ENCODE peak calls at places on chromosomes 5 and 9, in four cellular contexts. One of them, this sample, is unnamed. For H3K4me1, the result is how much of the 10 kb centered on the place peaks cover.

GRCh38 chr9:114369567-114370240 is 18.1 kb downstream of the AKNA start:
- DNase-seq in spleen: no peak
- DNase-seq in ovary: no peak
- DNase-seq in aorta: no peak
- DNase-seq in this sample: no peak

GRCh38 chr5:141822134-141822533 is 56.1 kb downstream of the PCDH1 start:
- DNase-seq in spleen: peak
- DNase-seq in ovary: no peak
- DNase-seq in aorta: peak
- DNase-seq in this sample: no peak

GRCh38 chr9:18890372-18890771 is 142.6 kb downstream of the SAXO1 start:
- DNase-seq in spleen: no peak
- DNase-seq in ovary: no peak
- DNase-seq in aorta: no peak
- DNase-seq in this sample: no peak

GRCh38 chr9:36656842-36657241 is 84.1 kb downstream of the MELK start:
- DNase-seq in spleen: no peak
- DNase-seq in ovary: no peak
- DNase-seq in aorta: no peak
- DNase-seq in this sample: no peak

GRCh38 chr9:113511856-113512761 is 48.6 kb downstream of the RGS3 start:
- DNase-seq in spleen: peak
- DNase-seq in ovary: no peak
- DNase-seq in aorta: no peak
- DNase-seq in this sample: no peak

GRCh38 chr5:88727705-88728313 is 155.2 kb downstream of the MEF2C start:
- DNase-seq in spleen: no peak
- DNase-seq in ovary: no peak
- DNase-seq in aorta: no peak
- DNase-seq in this sample: no peak

GRCh38 chr5:73205309-73205708 is 32.3 kb downstream of the TMEM174 start:
- DNase-seq in spleen: no peak
- DNase-seq in ovary: no peak
- DNase-seq in aorta: no peak
- DNase-seq in this sample: no peak

GRCh38 chr5:140388052-140388451 is 13.6 kb upstream of the ANKHD1 start:
- DNase-seq in spleen: no peak
- DNase-seq in ovary: no peak
- DNase-seq in aorta: no peak
- DNase-seq in this sample: no peak

GRCh38 chr9:76697554-76697953 is 66.7 kb upstream of the PCA3 start:
- DNase-seq in spleen: no peak
- DNase-seq in ovary: no peak
- DNase-seq in aorta: no peak
- DNase-seq in this sample: no peak

GRCh38 chr9:98504883-98505282 is 203.9 kb downstream of the GABBR2 start:
- DNase-seq in spleen: no peak
- DNase-seq in ovary: no peak
- DNase-seq in aorta: no peak
- DNase-seq in this sample: no peak

GRCh38 chr5:160269017-160269416 is 39.7 kb downstream of the FABP6 start:
- DNase-seq in spleen: peak
- DNase-seq in ovary: peak
- DNase-seq in aorta: peak
- DNase-seq in this sample: peak

GRCh38 chr5:8892931-8893330 is 652.9 kb downstream of the SEMA5A start:
- DNase-seq in spleen: no peak
- DNase-seq in ovary: no peak
- DNase-seq in aorta: no peak
- DNase-seq in this sample: no peak

GRCh38 chr9:2916382-2916985 is 72.6 kb upstream of the PUM3 start:
- DNase-seq in spleen: no peak
- DNase-seq in ovary: no peak
- DNase-seq in aorta: no peak
- DNase-seq in this sample: no peak

GRCh38 chr5:78727786-78728761 is 79.5 kb upstream of the LHFPL2 start:
- DNase-seq in spleen: no peak
- DNase-seq in ovary: no peak
- DNase-seq in aorta: no peak
- DNase-seq in this sample: no peak

GRCh38 chr9:35353731-35354365 is 136.1 kb upstream of the RUSC2 start:
- DNase-seq in spleen: no peak
- DNase-seq in ovary: no peak
- DNase-seq in aorta: no peak
- DNase-seq in this sample: no peak

GRCh38 chr9:69455311-69455710 is 130.3 kb downstream of the ENTREP1 start:
- DNase-seq in spleen: no peak
- DNase-seq in ovary: no peak
- DNase-seq in aorta: no peak
- DNase-seq in this sample: no peak

GRCh38 chr5:111748304-111748763 is 8.7 kb downstream of the NREP start:
- DNase-seq in spleen: no peak
- DNase-seq in ovary: no peak
- DNase-seq in aorta: no peak
- DNase-seq in this sample: no peak

GRCh38 chr9:74887041-74887980 is at the start of gene TRPM6:
- DNase-seq in spleen: peak
- DNase-seq in ovary: peak
- DNase-seq in aorta: peak
- DNase-seq in this sample: peak

GRCh38 chr5:154368041-154368800 is 77.6 kb upstream of the SAP30L start:
- DNase-seq in spleen: no peak
- DNase-seq in ovary: no peak
- DNase-seq in aorta: no peak
- DNase-seq in this sample: no peak

GRCh38 chr9:21119093-21119770 is 22.4 kb downstream of the IFNW1 start:
- DNase-seq in spleen: no peak
- DNase-seq in ovary: no peak
- DNase-seq in aorta: peak
- DNase-seq in this sample: no peak

GRCh38 chr5:1441166-1441865 is 3.9 kb downstream of the SLC6A3 start:
- DNase-seq in spleen: no peak
- DNase-seq in ovary: no peak
- DNase-seq in aorta: no peak
- DNase-seq in this sample: peak

GRCh38 chr9:129954868-129955550 is 88.0 kb downstream of the FNBP1 start:
- DNase-seq in spleen: no peak
- DNase-seq in ovary: no peak
- DNase-seq in aorta: no peak
- DNase-seq in this sample: no peak

GRCh38 chr5:65128226-65128625 is 353.5 kb downstream of the ADAMTS6 start:
- DNase-seq in spleen: no peak
- DNase-seq in ovary: no peak
- DNase-seq in aorta: no peak
- DNase-seq in this sample: no peak

GRCh38 chr9:104961701-104962359 is 33.9 kb upstream of the ABCA1 start:
- DNase-seq in spleen: no peak
- DNase-seq in ovary: no peak
- DNase-seq in aorta: no peak
- DNase-seq in this sample: no peak

GRCh38 chr5:147485046-147485445 is 24.8 kb downstream of the DPYSL3 start:
- DNase-seq in spleen: no peak
- DNase-seq in ovary: no peak
- DNase-seq in aorta: no peak
- DNase-seq in this sample: no peak

DNA sequence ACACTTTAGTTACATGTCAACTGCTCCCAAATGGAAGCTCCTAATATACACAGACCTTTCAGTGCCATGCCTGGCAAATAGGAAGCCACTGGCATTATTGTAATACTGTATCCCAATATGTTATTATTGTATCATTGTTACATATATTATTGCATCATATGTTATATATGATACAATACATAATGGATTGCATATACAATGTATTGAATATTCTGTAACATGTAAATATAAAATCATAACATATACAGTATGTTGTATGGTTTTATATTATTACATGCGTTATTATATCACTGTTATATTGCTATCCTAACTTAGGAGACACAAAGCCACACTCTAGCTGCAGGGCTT is 38.5 kb downstream of the RAPGEF1 start:
- DNase-seq in spleen: no peak
- DNase-seq in ovary: no peak
- DNase-seq in aorta: no peak
- DNase-seq in this sample: no peak
- H3K4me1 ChIP-seq in spleen: under half
- H3K4me1 ChIP-seq in ovary: under half
- H3K4me1 ChIP-seq in aorta: under half
- H3K4me1 ChIP-seq in this sample: under half

GRCh38 chr5:54535149-54535844 is 17.7 kb downstream of the SNX18 start:
- DNase-seq in spleen: no peak
- DNase-seq in ovary: no peak
- DNase-seq in aorta: no peak
- DNase-seq in this sample: no peak
- H3K4me1 ChIP-seq in spleen: under half
- H3K4me1 ChIP-seq in ovary: under half
- H3K4me1 ChIP-seq in aorta: under half
- H3K4me1 ChIP-seq in this sample: half or more

DNA sequence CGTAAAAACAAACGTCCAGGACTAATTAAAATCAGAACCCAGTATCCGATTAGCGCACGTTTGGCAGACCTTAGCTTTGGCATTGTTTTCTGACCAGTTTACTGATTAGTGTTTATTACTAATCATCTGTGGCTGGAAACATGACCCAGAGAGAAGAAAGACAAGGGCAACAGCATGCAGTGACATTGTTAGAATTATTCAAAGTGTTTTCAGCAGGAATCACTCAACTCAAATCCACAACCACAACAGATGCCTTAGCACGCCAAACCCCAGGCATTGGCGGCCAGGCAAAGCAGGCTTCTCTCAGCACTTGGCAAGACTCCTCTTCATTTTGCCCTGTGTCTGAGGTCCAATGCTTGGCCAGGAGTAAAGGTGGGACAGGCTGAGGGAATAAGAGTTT is 490.0 kb downstream of the EBF1 start:
- DNase-seq in spleen: no peak
- DNase-seq in ovary: no peak
- DNase-seq in aorta: no peak
- DNase-seq in this sample: no peak
- H3K4me1 ChIP-seq in spleen: under half
- H3K4me1 ChIP-seq in ovary: under half
- H3K4me1 ChIP-seq in aorta: under half
- H3K4me1 ChIP-seq in this sample: under half

GRCh38 chr5:132445930-132446329 is 44.6 kb downstream of the IRF1 start:
- DNase-seq in spleen: no peak
- DNase-seq in ovary: no peak
- DNase-seq in aorta: no peak
- DNase-seq in this sample: no peak
- H3K4me1 ChIP-seq in spleen: under half
- H3K4me1 ChIP-seq in ovary: under half
- H3K4me1 ChIP-seq in aorta: under half
- H3K4me1 ChIP-seq in this sample: half or more

GRCh38 chr5:177309351-177310191 is 2.1 kb downstream of the MXD3 start:
- DNase-seq in spleen: peak
- DNase-seq in ovary: no peak
- DNase-seq in aorta: no peak
- DNase-seq in this sample: peak
- H3K4me1 ChIP-seq in spleen: under half
- H3K4me1 ChIP-seq in ovary: under half
- H3K4me1 ChIP-seq in aorta: under half
- H3K4me1 ChIP-seq in this sample: under half

GRCh38 chr5:178786859-178787499 is 56.5 kb upstream of the ZNF354A start:
- DNase-seq in spleen: no peak
- DNase-seq in ovary: no peak
- DNase-seq in aorta: no peak
- DNase-seq in this sample: no peak

GRCh38 chr5:178785999-178786398 is 55.5 kb upstream of the ZNF354A start:
- DNase-seq in spleen: no peak
- DNase-seq in ovary: no peak
- DNase-seq in aorta: no peak
- DNase-seq in this sample: no peak

GRCh38 chr5:178788381-178789085 is 58.1 kb upstream of the ZNF354A start:
- DNase-seq in spleen: no peak
- DNase-seq in ovary: no peak
- DNase-seq in aorta: no peak
- DNase-seq in this sample: no peak

GRCh38 chr5:178786424-178786823 is 56.0 kb upstream of the ZNF354A start:
- DNase-seq in spleen: no peak
- DNase-seq in ovary: no peak
- DNase-seq in aorta: no peak
- DNase-seq in this sample: no peak

DNA sequence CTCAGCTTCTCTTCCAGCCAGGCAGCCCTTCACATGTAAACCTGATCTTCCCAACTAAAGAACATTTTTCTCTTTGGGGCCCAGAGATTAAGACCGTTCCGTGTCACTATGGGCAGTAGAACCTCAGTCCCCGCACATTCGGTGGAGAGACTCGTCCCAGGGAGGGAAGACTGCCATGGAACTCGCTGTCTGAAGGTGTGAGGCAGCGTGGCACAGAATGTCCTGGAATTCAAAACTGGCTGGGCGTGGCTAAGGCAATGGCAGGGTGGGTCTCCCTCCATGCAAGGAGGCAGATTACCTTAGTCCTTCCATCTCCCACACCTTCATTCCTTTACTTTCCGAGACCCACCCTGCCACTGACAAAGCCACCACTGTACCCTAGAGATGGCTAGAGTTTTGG is 57.4 kb upstream of the ZNF354A start:
- DNase-seq in spleen: no peak
- DNase-seq in ovary: no peak
- DNase-seq in aorta: no peak
- DNase-seq in this sample: no peak
- H3K4me1 ChIP-seq in spleen: under half
- H3K4me1 ChIP-seq in ovary: under half
- H3K4me1 ChIP-seq in aorta: under half
- H3K4me1 ChIP-seq in this sample: under half

DNA sequence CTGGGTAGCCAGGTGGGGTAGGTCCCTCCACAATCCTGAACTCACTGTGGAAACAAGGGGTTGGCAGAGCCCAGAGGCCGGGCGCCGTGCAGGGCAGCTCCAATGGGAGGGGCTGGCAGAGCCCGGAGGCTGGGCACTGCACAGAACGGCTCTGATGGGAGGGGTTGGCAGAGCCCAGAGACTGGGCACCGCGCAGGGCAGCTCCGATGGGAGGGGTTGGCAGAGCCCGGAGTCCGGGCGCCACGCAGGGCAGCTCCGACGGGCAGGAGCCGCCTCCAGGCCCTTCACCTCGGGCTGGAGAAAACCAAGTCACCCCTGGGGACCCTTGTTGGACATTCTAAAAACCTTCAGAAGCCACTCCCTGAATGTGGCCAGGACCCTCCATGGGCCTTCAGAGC is 9.3 kb downstream of the NACC2 start:
- DNase-seq in spleen: peak
- DNase-seq in ovary: peak
- DNase-seq in aorta: peak
- DNase-seq in this sample: peak
- H3K4me1 ChIP-seq in spleen: under half
- H3K4me1 ChIP-seq in ovary: under half
- H3K4me1 ChIP-seq in aorta: under half
- H3K4me1 ChIP-seq in this sample: under half

This sample was measured in left lung.